ENCODE peak calls at places on chromosomes 12 and 14, in five cellular contexts. J is H9, P is H1, C is IMR-90, N is mesenchymal stem cell. G is an unnamed sample.

GRCh38 chr14:25032092-25032784 is 17.7 kb downstream of the STXBP6 start:
- DNase-seq in J (peak; percentile 41), C (no peak), P (no peak), N (no peak), G (no peak)

GRCh38 chr12:13727707-13728147 is 253.7 kb downstream of the GRIN2B start:
- DNase-seq in J (no peak), N (no peak), C (no peak), P (no peak), G (no peak)

GRCh38 chr14:101187816-101188570 is 284.5 kb upstream of the RTL1 start:
- DNase-seq in C (no peak), J (peak; percentile 41), N (no peak), P (no peak), G (no peak)

GRCh38 chr12:71562681-71563595 is 100.7 kb downstream of the ZFC3H1 start:
- DNase-seq in J (no peak), N (no peak), P (no peak), C (no peak), G (no peak)

GRCh38 chr14:53355581-53356112 is 202.5 kb upstream of the DDHD1 start:
- DNase-seq in P (peak; percentile 66), C (peak; percentile 82), J (peak; percentile 88), N (peak; percentile 73), G (peak; percentile 45)

GRCh38 chr12:92602476-92602875 is 100.3 kb upstream of the PLEKHG7 start:
- DNase-seq in C (peak; percentile 96), J (no peak), N (peak; percentile 90), P (no peak), G (no peak)

GRCh38 chr12:13124661-13125505 is 21.4 kb upstream of the GSG1 start:
- DNase-seq in C (peak; percentile 68), J (no peak), N (peak; percentile 68), P (no peak), G (no peak)

GRCh38 chr12:111761099-111761498 is 5.6 kb upstream of the ALDH2 start:
- DNase-seq in N (no peak), J (no peak), C (no peak), P (no peak), G (no peak)

GRCh38 chr12:120367252-120367923 is 1.6 kb downstream of the MSI1 start:
- DNase-seq in J (peak; percentile 77), P (peak; percentile 79), N (no peak), C (no peak), G (peak; percentile 49)

GRCh38 chr12:34287437-34287836 is 265.1 kb downstream of the ALG10 start:
- DNase-seq in P (no peak), C (no peak), N (no peak), J (peak; percentile 5), G (no peak)

GRCh38 chr12:123404581-123404980 is 20.6 kb downstream of the KMT5A start:
- DNase-seq in P (no peak), N (no peak), C (no peak), J (no peak), G (no peak)

GRCh38 chr12:107330901-107331431 is 237.6 kb upstream of the CRY1 start:
- DNase-seq in C (no peak), P (no peak), N (no peak), J (no peak), G (no peak)

GRCh38 chr12:121263206-121263605 is 33.3 kb downstream of the CAMKK2 start:
- DNase-seq in N (no peak), P (no peak), C (no peak), J (no peak), G (no peak)

GRCh38 chr12:111412007-111412829 is 6.5 kb downstream of the SH2B3 start:
- DNase-seq in P (no peak), J (peak; percentile 72), N (peak; percentile 61), C (no peak), G (no peak)

GRCh38 chr12:14066021-14066420 is 84.6 kb upstream of the GRIN2B start:
- DNase-seq in C (no peak), J (no peak), P (no peak), N (no peak), G (no peak)

GRCh38 chr14:63770187-63770807 is 42.4 kb upstream of the SGPP1 start:
- DNase-seq in P (no peak), C (peak; percentile 62), N (peak; percentile 61), J (no peak), G (no peak)

GRCh38 chr14:95292660-95293425 is 26.9 kb downstream of the CLMN start:
- DNase-seq in J (peak; percentile 14), N (no peak), P (no peak), C (no peak), G (no peak)

GRCh38 chr12:18578191-18578590 is 159.6 kb downstream of the PLCZ1 start:
- DNase-seq in P (no peak), N (peak; percentile 6), C (peak; percentile 59), J (no peak), G (no peak)

GRCh38 chr12:116390656-116391335 is 113.3 kb upstream of the MED13L start:
- DNase-seq in N (no peak), C (no peak), J (no peak), P (no peak), G (no peak)

GRCh38 chr12:5246196-5246595 is 185.7 kb upstream of the NTF3 start:
- DNase-seq in C (no peak), P (no peak), J (peak; percentile 91), N (no peak), G (no peak)

GRCh38 chr14:97379091-97379531 is 581.9 kb downstream of the VRK1 start:
- DNase-seq in C (no peak), J (peak; percentile 42), P (no peak), N (no peak), G (no peak)

GRCh38 chr14:36773558-36773957 is 111.9 kb downstream of the PAX9 start:
- DNase-seq in C (peak; percentile 6), N (peak; percentile 27), P (no peak), J (no peak), G (no peak)

GRCh38 chr12:127130506-127131100 is 1136.4 kb upstream of the TMEM132C start:
- DNase-seq in P (no peak), C (no peak), J (no peak), N (no peak), G (no peak)

GRCh38 chr14:89621791-89622638 is 205.0 kb upstream of the FOXN3 start:
- DNase-seq in C (no peak), P (no peak), J (no peak), N (no peak), G (no peak)

GRCh38 chr14:22218729-22219128 is 370.3 kb downstream of the DAD1 start:
- DNase-seq in J (no peak), C (no peak), P (no peak), N (no peak), G (no peak)

GRCh38 chr14:80602931-80603330 is 338.6 kb downstream of the CEP128 start:
- DNase-seq in C (no peak), N (no peak), P (no peak), J (no peak), G (no peak)

GRCh38 chr14:31027847-31028246 is 1.7 kb upstream of the STRN3 start:
- DNase-seq in J (no peak), N (no peak), C (no peak), P (no peak), G (no peak)

GRCh38 chr12:4809013-4809448 is 88.8 kb downstream of the GALNT8 start:
- DNase-seq in P (peak; percentile 71), N (no peak), C (no peak), J (peak; percentile 90), G (peak; percentile 49)

GRCh38 chr12:124174949-124175348 is 119.9 kb upstream of the RFLNA start:
- DNase-seq in P (no peak), N (peak; percentile 4), C (no peak), J (no peak), G (no peak)

GRCh38 chr14:58107947-58108552 is 44.0 kb downstream of the ARMH4 start:
- DNase-seq in C (peak; percentile 79), J (no peak), N (peak; percentile 65), P (no peak), G (peak; percentile 35)

GRCh38 chr14:91827746-91828145 is 39.6 kb downstream of the TC2N start:
- DNase-seq in P (no peak), N (no peak), C (no peak), J (no peak), G (no peak)

GRCh38 chr14:36857136-36857535 is 195.5 kb downstream of the PAX9 start:
- DNase-seq in C (no peak), J (no peak), N (no peak), P (no peak), G (no peak)

GRCh38 chr12:3715999-3716398 is 36.9 kb downstream of the CRACR2A start:
- DNase-seq in N (no peak), J (no peak), C (no peak), P (no peak), G (no peak)

GRCh38 chr14:50675597-50675996 is 7.5 kb upstream of the SAV1 start:
- DNase-seq in P (no peak), N (no peak), C (peak; percentile 29), J (no peak), G (no peak)
- H2BK15ac ChIP-seq in P (no peak overlapping the region), N (no peak overlapping the region), C (peak overlapping the region; percentile 98), J (no peak overlapping the region), G (no peak overlapping the region)

GRCh38 chr14:105665247-105665950 is 139.0 kb downstream of the TMEM121 start:
- DNase-seq in J (no peak), N (no peak), C (no peak), P (no peak), G (no peak)
- H3K9me3 ChIP-seq in J (peaks cover 60% of the 10 kb centered on the region), N (no peaks in the 10 kb centered on the region), C (peaks cover 35% of the 10 kb centered on the region), P (peaks cover 19% of the 10 kb centered on the region), G (peaks cover 24% of the 10 kb centered on the region)

GRCh38 chr14:35406090-35406489 is 1.5 kb upstream of the NFKBIA start:
- DNase-seq in P (no peak), J (no peak), C (no peak), N (no peak), G (no peak)
- H3K4me2 ChIP-seq in P (peak overlapping the region; percentile 95), J (no peak overlapping the region), C (no peak overlapping the region), N (no peak overlapping the region), G (no peak overlapping the region)

GRCh38 chr12:97711392-97711791 is 248.8 kb downstream of the RMST start:
- DNase-seq in J (no peak), C (no peak), N (no peak), P (no peak), G (no peak)
- H2BK15ac ChIP-seq in J (no peak overlapping the region), C (no peak overlapping the region), N (no peak overlapping the region), P (no peak overlapping the region), G (no peak overlapping the region)

DNA sequence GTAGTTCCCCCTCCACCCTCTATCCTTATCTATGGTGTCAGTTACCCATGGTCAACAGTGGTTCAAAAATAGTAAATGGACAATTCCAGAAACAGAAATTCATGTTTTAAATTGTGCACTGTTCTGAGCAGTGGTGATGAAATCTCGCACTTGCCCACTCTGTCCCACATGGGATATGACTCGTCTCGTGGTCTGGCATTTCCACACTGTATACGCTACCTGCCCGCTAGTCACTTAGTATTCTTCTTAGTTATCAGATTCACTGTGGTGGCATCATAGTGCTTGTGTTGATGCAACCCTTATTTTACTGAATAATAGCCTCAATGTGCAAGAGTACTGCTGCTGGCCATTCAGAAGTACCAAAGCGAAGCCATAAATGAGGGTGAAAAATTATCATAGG is 507.0 kb downstream of the SNAPC1 start:
- DNase-seq in C (peak; percentile 25), J (no peak), N (peak; percentile 37), P (no peak), G (no peak)
- H3K9me3 ChIP-seq in C (no peaks in the 10 kb centered on the region), J (no peaks in the 10 kb centered on the region), N (no peaks in the 10 kb centered on the region), P (no peaks in the 10 kb centered on the region), G (no peaks in the 10 kb centered on the region)

GRCh38 chr12:28027328-28027727 is 54.8 kb upstream of the PTHLH start:
- DNase-seq in N (peak; percentile 3), C (no peak), P (no peak), J (no peak), G (no peak)
- H3K4me2 ChIP-seq in N (no peak overlapping the region), C (no peak overlapping the region), P (no peak overlapping the region), J (no peak overlapping the region), G (no peak overlapping the region)

GRCh38 chr12:46493352-46494209 is 121.0 kb upstream of the SLC38A2 start:
- DNase-seq in P (no peak), N (peak; percentile 46), C (no peak), J (no peak), G (no peak)
- H2BK15ac ChIP-seq in P (no peak overlapping the region), N (no peak overlapping the region), C (peak overlapping the region; percentile 55), J (no peak overlapping the region), G (no peak overlapping the region)